ENCODE peak calls at places on chromosomes 13 and 19, in four cellular contexts. One of them, this sample, is unnamed.

GRCh38 chr19:49340069-49340864 is 5.1 kb downstream of the CD37 start:
- DNase-seq in neural progenitor cell: peak; percentile 52
- DNase-seq in PC-9: no peak
- DNase-seq in mammary epithelial cell: no peak
- DNase-seq in this sample: peak; percentile 93

GRCh38 chr19:39275578-39275977 is 7.4 kb downstream of the IFNL2 start:
- DNase-seq in neural progenitor cell: no peak
- DNase-seq in PC-9: no peak
- DNase-seq in mammary epithelial cell: no peak
- DNase-seq in this sample: no peak

GRCh38 chr13:97067342-97067895 is 73.1 kb upstream of the OXGR1 start:
- DNase-seq in neural progenitor cell: no peak
- DNase-seq in PC-9: no peak
- DNase-seq in mammary epithelial cell: no peak
- DNase-seq in this sample: no peak

GRCh38 chr19:53927745-53928144 is 18.7 kb downstream of the CACNG7 start:
- DNase-seq in neural progenitor cell: peak; percentile 91
- DNase-seq in PC-9: peak; percentile 64
- DNase-seq in mammary epithelial cell: peak; percentile 29
- DNase-seq in this sample: peak; percentile 57

GRCh38 chr19:32199501-32200040 is 145.8 kb upstream of the ZNF507 start:
- DNase-seq in neural progenitor cell: no peak
- DNase-seq in PC-9: no peak
- DNase-seq in mammary epithelial cell: no peak
- DNase-seq in this sample: no peak

GRCh38 chr13:97257800-97258799 is 36.0 kb downstream of the MBNL2 start:
- DNase-seq in neural progenitor cell: peak; percentile 50
- DNase-seq in PC-9: peak; percentile 71
- DNase-seq in mammary epithelial cell: peak; percentile 79
- DNase-seq in this sample: peak; percentile 73

GRCh38 chr19:40284501-40285352 is at the start of gene AKT2:
- DNase-seq in neural progenitor cell: peak; percentile 94
- DNase-seq in PC-9: no peak
- DNase-seq in mammary epithelial cell: peak; percentile 9
- DNase-seq in this sample: peak; percentile 91

GRCh38 chr19:57171551-57172081 is 4.3 kb upstream of the DUXA start:
- DNase-seq in neural progenitor cell: peak; percentile 83
- DNase-seq in PC-9: peak; percentile 35
- DNase-seq in mammary epithelial cell: peak; percentile 22
- DNase-seq in this sample: peak; percentile 41

GRCh38 chr19:50921391-50922315 is 10.5 kb upstream of the KLK4 start:
- DNase-seq in neural progenitor cell: peak; percentile 34
- DNase-seq in PC-9: no peak
- DNase-seq in mammary epithelial cell: no peak
- DNase-seq in this sample: peak; percentile 51

GRCh38 chr19:30522359-30522758 is 150.2 kb downstream of the ZNF536 start:
- DNase-seq in neural progenitor cell: no peak
- DNase-seq in PC-9: no peak
- DNase-seq in mammary epithelial cell: no peak
- DNase-seq in this sample: no peak

GRCh38 chr19:3710265-3710812 is 2.2 kb downstream of the TJP3 start:
- DNase-seq in neural progenitor cell: no peak
- DNase-seq in PC-9: peak; percentile 91
- DNase-seq in mammary epithelial cell: peak; percentile 64
- DNase-seq in this sample: peak; percentile 45

GRCh38 chr13:23159587-23160240 is 21.1 kb upstream of the SGCG start:
- DNase-seq in neural progenitor cell: peak; percentile 57
- DNase-seq in PC-9: no peak
- DNase-seq in mammary epithelial cell: no peak
- DNase-seq in this sample: peak; percentile 12

GRCh38 chr19:458091-459042 is 2.5 kb downstream of the SHC2 start:
- DNase-seq in neural progenitor cell: no peak
- DNase-seq in PC-9: no peak
- DNase-seq in mammary epithelial cell: no peak
- DNase-seq in this sample: no peak

GRCh38 chr19:457636-458035 is 3.2 kb downstream of the SHC2 start:
- DNase-seq in neural progenitor cell: no peak
- DNase-seq in PC-9: no peak
- DNase-seq in mammary epithelial cell: no peak
- DNase-seq in this sample: no peak

GRCh38 chr19:461664-462551 is 1.1 kb upstream of the SHC2 start:
- DNase-seq in neural progenitor cell: peak; percentile 81
- DNase-seq in PC-9: no peak
- DNase-seq in mammary epithelial cell: no peak
- DNase-seq in this sample: no peak

GRCh38 chr19:460877-461609 is at the start of gene SHC2:
- DNase-seq in neural progenitor cell: peak; percentile 70
- DNase-seq in PC-9: no peak
- DNase-seq in mammary epithelial cell: no peak
- DNase-seq in this sample: no peak

DNA sequence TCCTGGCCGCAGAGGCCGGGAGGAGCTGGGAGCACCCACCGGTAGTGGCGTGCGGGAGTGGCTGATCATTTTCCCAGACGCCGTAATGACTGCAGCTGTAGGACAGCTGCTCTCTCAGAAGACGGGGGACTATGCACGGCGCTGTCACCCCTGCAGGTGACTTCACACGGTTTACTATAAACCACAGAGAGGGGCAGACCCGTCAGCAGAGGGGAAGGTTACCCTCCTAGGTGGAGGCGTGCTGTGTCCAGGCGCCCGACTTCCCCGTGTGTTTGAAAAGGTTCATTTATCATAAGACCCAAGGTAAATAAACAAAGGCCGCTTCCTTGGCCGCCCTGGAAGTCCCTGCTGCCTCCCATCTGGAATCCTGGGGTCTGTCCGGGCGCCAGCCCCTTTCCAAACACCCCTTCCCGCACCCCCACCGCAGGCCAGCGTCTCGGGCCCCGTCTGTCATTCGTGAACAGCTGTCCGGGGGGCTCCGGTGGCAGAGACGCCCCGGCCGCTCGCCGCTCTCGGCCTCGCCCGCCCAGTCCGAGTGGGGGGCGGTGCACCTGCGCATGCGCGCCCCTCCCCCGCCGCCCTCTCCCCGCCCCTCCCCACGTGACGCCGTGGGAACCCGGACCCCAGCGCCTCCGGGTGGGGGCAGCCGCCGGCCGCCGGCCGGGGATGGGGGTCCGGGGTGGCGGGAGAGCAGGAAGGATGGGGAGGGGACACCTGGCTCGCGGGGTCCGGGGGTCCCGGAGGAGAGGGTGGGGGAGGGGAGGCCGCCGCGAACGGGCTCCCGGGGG is 915 bp downstream of the SHC2 start:
- DNase-seq in neural progenitor cell: peak; percentile 82
- DNase-seq in PC-9: peak; percentile 51
- DNase-seq in mammary epithelial cell: no peak
- DNase-seq in this sample: peak; percentile 35
- TF ChIP-seq EZH2 in neural progenitor cell: no peak
- TF ChIP-seq EZH2 in PC-9: no peak
- TF ChIP-seq EZH2 in mammary epithelial cell: no peak
- TF ChIP-seq EZH2 in this sample: no peak

GRCh38 chr19:1945899-1946298 is 4.9 kb downstream of the CSNK1G2 start:
- DNase-seq in neural progenitor cell: peak; percentile 84
- DNase-seq in PC-9: no peak
- DNase-seq in mammary epithelial cell: no peak
- DNase-seq in this sample: peak; percentile 60
- H3K4me1 ChIP-seq in neural progenitor cell: peaks cover 11% of the 10 kb centered on the region
- H3K4me1 ChIP-seq in PC-9: no peaks in the 10 kb centered on the region
- H3K4me1 ChIP-seq in mammary epithelial cell: peaks cover 26% of the 10 kb centered on the region
- H3K4me1 ChIP-seq in this sample: peaks cover 16% of the 10 kb centered on the region

GRCh38 chr13:99329477-99329876 is 22.3 kb upstream of the GPR183 start:
- DNase-seq in neural progenitor cell: no peak
- DNase-seq in PC-9: no peak
- DNase-seq in mammary epithelial cell: no peak
- DNase-seq in this sample: no peak

GRCh38 chr13:99327133-99327532 is 19.9 kb upstream of the GPR183 start:
- DNase-seq in neural progenitor cell: no peak
- DNase-seq in PC-9: no peak
- DNase-seq in mammary epithelial cell: no peak
- DNase-seq in this sample: no peak

GRCh38 chr13:99323488-99323887 is 16.3 kb upstream of the GPR183 start:
- DNase-seq in neural progenitor cell: no peak
- DNase-seq in PC-9: no peak
- DNase-seq in mammary epithelial cell: peak; percentile 51
- DNase-seq in this sample: no peak

GRCh38 chr13:99327761-99328160 is 20.6 kb upstream of the GPR183 start:
- DNase-seq in neural progenitor cell: no peak
- DNase-seq in PC-9: no peak
- DNase-seq in mammary epithelial cell: no peak
- DNase-seq in this sample: no peak

DNA sequence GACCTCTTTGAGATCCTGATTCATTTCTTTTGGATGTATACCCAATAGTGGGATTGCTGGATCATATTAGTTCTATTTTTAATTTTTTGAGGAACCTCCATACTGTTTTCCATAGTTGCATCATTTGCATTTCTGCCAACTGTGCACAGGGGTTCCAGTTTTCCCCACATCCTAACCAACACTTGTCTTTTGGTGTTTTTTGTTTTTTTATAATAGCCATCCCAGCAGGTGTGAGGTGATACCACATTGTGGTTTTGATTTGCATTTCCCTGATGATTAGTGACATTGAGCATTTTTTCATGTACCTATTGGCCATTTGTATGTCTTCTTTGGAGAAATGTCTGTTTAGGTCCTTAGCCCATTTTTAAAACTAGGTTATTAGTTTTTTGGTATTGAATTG is 18.8 kb upstream of the GPR183 start:
- DNase-seq in neural progenitor cell: no peak
- DNase-seq in PC-9: no peak
- DNase-seq in mammary epithelial cell: no peak
- DNase-seq in this sample: no peak
- TF ChIP-seq EZH2 in neural progenitor cell: no peak
- TF ChIP-seq EZH2 in PC-9: no peak
- TF ChIP-seq EZH2 in mammary epithelial cell: no peak
- TF ChIP-seq EZH2 in this sample: no peak

GRCh38 chr19:17504456-17504855 is 7.0 kb upstream of the PGLS start:
- DNase-seq in neural progenitor cell: no peak
- DNase-seq in PC-9: no peak
- DNase-seq in mammary epithelial cell: no peak
- DNase-seq in this sample: no peak
- H3K4me1 ChIP-seq in neural progenitor cell: no peaks in the 10 kb centered on the region
- H3K4me1 ChIP-seq in PC-9: peaks cover 19% of the 10 kb centered on the region
- H3K4me1 ChIP-seq in mammary epithelial cell: peaks cover 17% of the 10 kb centered on the region
- H3K4me1 ChIP-seq in this sample: peaks cover 16% of the 10 kb centered on the region

GRCh38 chr13:99374169-99374991 is 67.2 kb upstream of the GPR183 start:
- DNase-seq in neural progenitor cell: no peak
- DNase-seq in PC-9: no peak
- DNase-seq in mammary epithelial cell: no peak
- DNase-seq in this sample: no peak
- TF ChIP-seq EZH2 in neural progenitor cell: no peak
- TF ChIP-seq EZH2 in PC-9: no peak
- TF ChIP-seq EZH2 in mammary epithelial cell: no peak
- TF ChIP-seq EZH2 in this sample: no peak